ENCODE peak calls at places on chromosomes 13 and 19, in seven cellular contexts. G is CD8-positive, alpha-beta memory T cell; V is PC-9; K is HepG2; I is effector memory CD4-positive, alpha-beta T cell; N is cardiac muscle cell; D is pancreas. P is an unnamed sample. For H3K9me3 and H3K4me1, the result is how much of the 10 kb centered on the place peaks cover.

GRCh38 chr13:33678906-33679657 is 138.9 kb upstream of the RFC3 start:
- DNase-seq in G (peak), V (peak), K (peak), I (peak), N (no peak), D (peak), P (peak)

GRCh38 chr13:60959427-60959826 is 456.2 kb downstream of the PCDH20 start:
- DNase-seq in G (no peak), V (no peak), K (no peak), I (no peak), N (no peak), D (no peak), P (no peak)

GRCh38 chr13:35889560-35889959 is 241.6 kb downstream of the DCLK1 start:
- DNase-seq in G (no peak), V (no peak), K (no peak), I (no peak), N (no peak), D (no peak), P (no peak)

GRCh38 chr19:55940306-55940705 is 7.3 kb upstream of the NLRP8 start:
- DNase-seq in G (no peak), V (no peak), K (no peak), I (no peak), N (no peak), D (no peak), P (no peak)

GRCh38 chr13:100483836-100484381 is 104.7 kb downstream of the GGACT start:
- DNase-seq in G (no peak), V (no peak), K (no peak), I (no peak), N (peak), D (no peak), P (no peak)

GRCh38 chr13:46607768-46608553 is 55.0 kb downstream of the LRCH1 start:
- DNase-seq in G (no peak), V (no peak), K (peak), I (no peak), N (no peak), D (no peak), P (no peak)

GRCh38 chr13:27666951-27667350 is 45.3 kb downstream of the POLR1D start:
- DNase-seq in G (no peak), V (no peak), K (no peak), I (no peak), N (no peak), D (no peak), P (no peak)

GRCh38 chr19:39501340-39501739 is 2.6 kb downstream of the DLL3 start:
- DNase-seq in G (no peak), V (no peak), K (no peak), I (no peak), N (no peak), D (no peak), P (no peak)

GRCh38 chr19:33368074-33368864 is 5.2 kb upstream of the CEBPG start:
- DNase-seq in G (no peak), V (no peak), K (no peak), I (no peak), N (peak), D (no peak), P (no peak)

GRCh38 chr13:39245688-39246087 is 207.4 kb downstream of the NHLRC3 start:
- DNase-seq in G (no peak), V (no peak), K (no peak), I (no peak), N (no peak), D (no peak), P (no peak)

GRCh38 chr13:106104281-106104901 is 431.1 kb downstream of the EFNB2 start:
- DNase-seq in G (no peak), V (peak), K (no peak), I (no peak), N (no peak), D (no peak), P (no peak)

GRCh38 chr13:110883539-110883938 is 31.3 kb downstream of the ANKRD10 start:
- DNase-seq in G (no peak), V (no peak), K (no peak), I (no peak), N (no peak), D (no peak), P (no peak)

GRCh38 chr13:66660013-66660804 is 569.9 kb downstream of the PCDH9 start:
- DNase-seq in G (no peak), V (peak), K (no peak), I (no peak), N (no peak), D (no peak), P (no peak)

GRCh38 chr19:18475004-18475453 is 37.1 kb upstream of the ISYNA1 start:
- DNase-seq in G (peak), V (no peak), K (no peak), I (peak), N (no peak), D (no peak), P (peak)

GRCh38 chr19:18473706-18474087 is 35.8 kb upstream of the ISYNA1 start:
- DNase-seq in G (no peak), V (no peak), K (no peak), I (no peak), N (no peak), D (no peak), P (no peak)

GRCh38 chr19:18475762-18476331 is 37.9 kb upstream of the ISYNA1 start:
- DNase-seq in G (no peak), V (no peak), K (peak), I (no peak), N (no peak), D (no peak), P (no peak)

GRCh38 chr19:18473003-18473705 is 35.2 kb upstream of the ISYNA1 start:
- DNase-seq in G (no peak), V (no peak), K (no peak), I (no peak), N (no peak), D (no peak), P (no peak)

DNA sequence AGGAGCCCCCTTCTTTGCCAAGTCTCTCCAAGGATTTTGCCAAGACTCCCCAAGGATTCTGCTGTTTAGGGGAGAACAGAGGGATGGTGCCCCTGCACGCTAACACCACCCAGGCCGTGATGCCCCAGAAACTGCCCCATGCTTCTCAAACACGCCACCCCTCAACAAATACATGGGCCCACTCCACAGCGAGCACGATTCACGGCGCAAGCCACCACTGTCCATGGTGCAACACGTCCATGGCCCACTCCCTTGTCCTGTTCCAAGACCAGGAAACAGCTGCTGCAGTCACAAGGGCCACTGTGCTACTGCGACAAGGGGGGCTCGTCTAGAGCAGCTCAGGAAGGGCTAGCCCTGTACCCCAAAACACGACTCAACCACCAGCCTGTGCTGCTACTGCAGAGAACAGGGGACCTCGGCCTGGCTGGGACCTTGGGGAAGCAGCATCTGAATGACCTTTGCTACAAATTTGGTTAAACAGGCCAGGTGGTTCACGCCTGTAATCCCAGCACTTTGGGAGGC is 36.5 kb upstream of the ISYNA1 start:
- DNase-seq in G (no peak), V (no peak), K (no peak), I (no peak), N (no peak), D (no peak), P (no peak)
- H3K4me3 ChIP-seq in G (no peak), V (no peak), K (no peak), I (no peak), N (no peak), D (no peak), P (no peak)

GRCh38 chr19:2850256-2850925 is 9.1 kb downstream of the ZNF555 start:
- DNase-seq in G (no peak), V (no peak), K (no peak), I (no peak), N (no peak), D (no peak), P (no peak)
- H3K9me3 ChIP-seq in G (under half), V (under half), K (under half), I (under half), N (under half), D (under half), P (under half)

DNA sequence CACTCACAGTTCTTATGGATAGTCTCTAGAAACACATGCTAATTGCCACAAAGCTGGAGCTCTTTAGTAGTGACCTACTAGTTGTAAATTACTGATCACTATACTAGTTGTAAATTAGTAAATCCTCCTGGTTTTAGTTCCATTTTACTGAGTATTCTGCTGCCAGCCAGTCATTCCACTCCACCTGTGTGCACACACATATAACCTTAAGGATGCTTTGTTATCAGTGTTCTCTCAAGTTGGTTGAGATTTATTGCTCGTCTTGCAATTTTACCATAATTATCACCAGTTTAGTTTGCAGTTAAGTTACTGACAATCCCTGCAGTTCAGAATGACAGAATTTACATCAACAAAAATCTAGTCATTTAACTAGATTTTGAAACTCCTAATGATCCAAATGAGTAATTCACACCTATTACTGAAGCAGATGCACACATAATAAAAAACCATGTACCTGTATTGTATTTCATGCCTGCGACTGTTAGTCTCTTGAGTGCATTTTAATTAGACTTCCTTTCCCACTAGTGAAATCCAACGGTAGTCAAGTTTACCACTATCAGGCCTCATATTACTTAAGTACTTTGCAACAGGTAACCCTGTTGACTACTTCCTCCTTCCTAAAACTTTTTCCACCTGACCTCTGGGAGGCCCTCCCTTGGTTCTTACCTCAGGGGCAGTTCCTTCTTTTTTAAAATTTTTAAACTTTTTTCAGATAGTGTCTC is 7.6 kb downstream of the TPT1 start:
- DNase-seq in G (no peak), V (no peak), K (no peak), I (no peak), N (no peak), D (no peak), P (no peak)
- H3K4me1 ChIP-seq in G (half or more), V (half or more), K (half or more), I (half or more), N (under half), D (under half), P (half or more)

GRCh38 chr19:4714016-4714415 is 9.6 kb downstream of the DPP9 start:
- DNase-seq in G (no peak), V (no peak), K (no peak), I (no peak), N (no peak), D (no peak), P (no peak)
- H3K4me3 ChIP-seq in G (no peak), V (no peak), K (no peak), I (no peak), N (no peak), D (no peak), P (no peak)

GRCh38 chr19:58060231-58060630 is 1.1 kb downstream of the ZNF135 start:
- DNase-seq in G (no peak), V (no peak), K (no peak), I (no peak), N (no peak), D (no peak), P (no peak)
- H3K9me3 ChIP-seq in G (under half), V (under half), K (half or more), I (under half), N (under half), D (under half), P (under half)

GRCh38 chr19:13001502-13002388 is 6.5 kb downstream of the NFIX start:
- DNase-seq in G (no peak), V (no peak), K (no peak), I (no peak), N (no peak), D (no peak), P (no peak)

GRCh38 chr19:13002970-13003540 is 7.8 kb downstream of the NFIX start:
- DNase-seq in G (no peak), V (no peak), K (no peak), I (no peak), N (no peak), D (no peak), P (no peak)

GRCh38 chr19:13002389-13002898 is 7.2 kb downstream of the NFIX start:
- DNase-seq in G (no peak), V (no peak), K (no peak), I (no peak), N (no peak), D (no peak), P (no peak)

GRCh38 chr19:12997967-12998940 is 3.0 kb downstream of the NFIX start:
- DNase-seq in G (no peak), V (no peak), K (no peak), I (no peak), N (no peak), D (no peak), P (no peak)

DNA sequence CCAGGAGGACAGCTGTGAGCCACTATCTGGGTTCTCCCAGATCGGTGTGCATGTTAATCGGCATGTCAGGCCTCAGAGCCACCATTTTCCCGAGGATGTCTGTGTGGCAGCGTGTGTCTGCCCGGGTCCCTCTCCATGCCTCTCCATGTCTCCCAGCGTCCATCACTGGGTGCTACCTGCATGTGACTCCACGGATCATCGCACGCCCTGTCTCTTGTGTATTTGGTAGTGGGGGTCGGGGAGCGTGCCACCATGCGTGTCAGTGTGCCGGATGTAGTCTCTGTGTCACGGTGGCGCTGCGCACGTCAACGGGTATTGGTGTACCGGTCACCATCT is 5.9 kb downstream of the NFIX start:
- DNase-seq in G (no peak), V (no peak), K (no peak), I (no peak), N (no peak), D (no peak), P (no peak)
- H3K4me1 ChIP-seq in G (under half), V (under half), K (under half), I (under half), N (under half), D (under half), P (under half)